ENCODE peak calls at places on chromosome 3, in six cellular contexts. C is ACHN; G is hypothalamus; F is KBM-7; P is left ventricle myocardium superior; T is stimulated activated CD8-positive, alpha-beta memory T cell treated with anti-CD3 and anti-CD28 coated beads, Interleukin-15, amount 100 ng/mL, for 24 hours. A is an unnamed sample.

GRCh38 chr3:189331002-189331418 is 159.2 kb downstream of the TPRG1 start:
- DNase-seq in C (no peak), G (no peak), F (no peak), P (no peak), T (no peak), A (no peak)

GRCh38 chr3:39466988-39467387 is 492 bp upstream of the MOBP start:
- DNase-seq in C (no peak), G (no peak), F (no peak), P (no peak), T (no peak), A (no peak)

GRCh38 chr3:164940737-164941136 is 137.6 kb downstream of the SI start:
- DNase-seq in C (peak), G (no peak), F (no peak), P (no peak), T (no peak), A (no peak)

GRCh38 chr3:53079791-53080555 is 34.1 kb upstream of the SFMBT1 start:
- DNase-seq in C (no peak), G (no peak), F (no peak), P (no peak), T (no peak), A (no peak)

GRCh38 chr3:32469151-32469874 is 33.3 kb downstream of the CMTM6 start:
- DNase-seq in C (peak), G (no peak), F (no peak), P (no peak), T (no peak), A (no peak)

GRCh38 chr3:50502584-50503423 is 630 bp downstream of the CACNA2D2 start:
- DNase-seq in C (no peak), G (no peak), F (no peak), P (no peak), T (no peak), A (no peak)

GRCh38 chr3:190122198-190122771 is 1.6 kb upstream of the P3H2 start:
- DNase-seq in C (no peak), G (no peak), F (no peak), P (no peak), T (no peak), A (no peak)

GRCh38 chr3:4759689-4760312 is 219.4 kb upstream of the BHLHE40 start:
- DNase-seq in C (no peak), G (no peak), F (peak), P (no peak), T (no peak), A (no peak)

GRCh38 chr3:157460253-157460652 is 23.6 kb downstream of the PTX3 start:
- DNase-seq in C (peak), G (no peak), F (no peak), P (no peak), T (no peak), A (no peak)

GRCh38 chr3:149934524-149934923 is 36.2 kb downstream of the PFN2 start:
- DNase-seq in C (no peak), G (no peak), F (peak), P (no peak), T (no peak), A (no peak)

GRCh38 chr3:177126015-177126773 is 71.1 kb downstream of the TBL1XR1 start:
- DNase-seq in C (peak), G (no peak), F (no peak), P (no peak), T (no peak), A (no peak)

GRCh38 chr3:48013288-48013980 is 2.8 kb downstream of the MAP4 start:
- DNase-seq in C (peak), G (no peak), F (no peak), P (no peak), T (no peak), A (no peak)

GRCh38 chr3:46062679-46063078 is 35.4 kb upstream of the XCR1 start:
- DNase-seq in C (no peak), G (no peak), F (no peak), P (peak), T (no peak), A (no peak)

GRCh38 chr3:12455740-12456139 is 28.5 kb upstream of the TSEN2 start:
- DNase-seq in C (no peak), G (no peak), F (no peak), P (no peak), T (no peak), A (no peak)

GRCh38 chr3:152870027-152870426 is 35.1 kb downstream of the P2RY1 start:
- DNase-seq in C (no peak), G (no peak), F (peak), P (no peak), T (no peak), A (no peak)

GRCh38 chr3:66396888-66397287 is 103.9 kb downstream of the LRIG1 start:
- DNase-seq in C (no peak), G (no peak), F (no peak), P (no peak), T (no peak), A (no peak)

GRCh38 chr3:21734746-21735145 is 16.3 kb downstream of the ZNF385D start:
- DNase-seq in C (no peak), G (no peak), F (no peak), P (no peak), T (no peak), A (no peak)

GRCh38 chr3:106609666-106610301 is 741.0 kb upstream of the CBLB start:
- DNase-seq in C (peak), G (peak), F (peak), P (no peak), T (no peak), A (peak)

GRCh38 chr3:187662848-187663407 is 7.3 kb downstream of the SST start:
- DNase-seq in C (no peak), G (no peak), F (peak), P (no peak), T (no peak), A (no peak)

GRCh38 chr3:4716731-4717362 is 223.7 kb downstream of the ITPR1 start:
- DNase-seq in C (no peak), G (no peak), F (no peak), P (no peak), T (no peak), A (no peak)

GRCh38 chr3:57086201-57086600 is 25.7 kb downstream of the SPATA12 start:
- DNase-seq in C (no peak), G (no peak), F (no peak), P (no peak), T (no peak), A (no peak)

GRCh38 chr3:104604326-104605010 is 762.2 kb upstream of the ALCAM start:
- DNase-seq in C (peak), G (no peak), F (peak), P (no peak), T (no peak), A (no peak)

GRCh38 chr3:187261541-187261969 is 30.0 kb downstream of the MASP1 start:
- DNase-seq in C (no peak), G (no peak), F (no peak), P (no peak), T (no peak), A (no peak)

GRCh38 chr3:126545544-126545943 is 13.2 kb downstream of the C3orf22 start:
- DNase-seq in C (no peak), G (no peak), F (no peak), P (no peak), T (no peak), A (no peak)

GRCh38 chr3:156762631-156763185 is 63.4 kb upstream of the LEKR1 start:
- DNase-seq in C (no peak), G (no peak), F (no peak), P (no peak), T (no peak), A (no peak)

A was measured in NCI-H524 treated with DMSO at 0.1 percent for 48 hours.